ENCODE peak calls at places on chromosome 13, in ten cellular contexts. One of them, this sample, is unnamed.

GRCh38 chr13:48144413-48145035 is 49.6 kb upstream of the MED4 start:
- DNase-seq in NAMALWA: no peak
- DNase-seq in amniotic stem cell: no peak
- DNase-seq in activated naive CD4-positive, alpha-beta T cell treated with anti-CD3 and anti-CD28 coated beads, Interleukin-2, amount 10 ng/mL, durations not matched to agents 7 days and 5 days: no peak
- DNase-seq in ELR: no peak
- DNase-seq in activated CD4-positive, CD25-positive, alpha-beta regulatory T cell: no peak
- DNase-seq in heart left ventricle: peak; percentile 74
- DNase-seq in EL: no peak
- DNase-seq in AG09319: no peak
- DNase-seq in NCI-H2171: no peak
- DNase-seq in this sample: peak; percentile 52

GRCh38 chr13:42378383-42378780 is 106.4 kb downstream of the AKAP11 start:
- DNase-seq in activated CD4-positive, CD25-positive, alpha-beta regulatory T cell: no peak
- DNase-seq in NAMALWA: no peak
- DNase-seq in amniotic stem cell: no peak
- DNase-seq in NCI-H2171: no peak
- DNase-seq in ELR: no peak
- DNase-seq in AG09319: no peak
- DNase-seq in EL: no peak
- DNase-seq in heart left ventricle: no peak
- DNase-seq in activated naive CD4-positive, alpha-beta T cell treated with anti-CD3 and anti-CD28 coated beads, Interleukin-2, amount 10 ng/mL, durations not matched to agents 7 days and 5 days: peak; percentile 23
- DNase-seq in this sample: no peak

GRCh38 chr13:46850214-46850613 is 46.6 kb downstream of the HTR2A start:
- DNase-seq in AG09319: no peak
- DNase-seq in activated naive CD4-positive, alpha-beta T cell treated with anti-CD3 and anti-CD28 coated beads, Interleukin-2, amount 10 ng/mL, durations not matched to agents 7 days and 5 days: no peak
- DNase-seq in amniotic stem cell: no peak
- DNase-seq in NAMALWA: no peak
- DNase-seq in heart left ventricle: no peak
- DNase-seq in EL: no peak
- DNase-seq in ELR: no peak
- DNase-seq in activated CD4-positive, CD25-positive, alpha-beta regulatory T cell: no peak
- DNase-seq in NCI-H2171: no peak
- DNase-seq in this sample: no peak

GRCh38 chr13:43991773-43992201 is 112.1 kb downstream of the LACC1 start:
- DNase-seq in AG09319: no peak
- DNase-seq in activated naive CD4-positive, alpha-beta T cell treated with anti-CD3 and anti-CD28 coated beads, Interleukin-2, amount 10 ng/mL, durations not matched to agents 7 days and 5 days: no peak
- DNase-seq in NAMALWA: no peak
- DNase-seq in activated CD4-positive, CD25-positive, alpha-beta regulatory T cell: no peak
- DNase-seq in EL: no peak
- DNase-seq in NCI-H2171: no peak
- DNase-seq in ELR: no peak
- DNase-seq in amniotic stem cell: no peak
- DNase-seq in heart left ventricle: peak; percentile 90
- DNase-seq in this sample: peak; percentile 86

GRCh38 chr13:100511422-100511821 is 77.2 kb downstream of the GGACT start:
- DNase-seq in heart left ventricle: no peak
- DNase-seq in activated naive CD4-positive, alpha-beta T cell treated with anti-CD3 and anti-CD28 coated beads, Interleukin-2, amount 10 ng/mL, durations not matched to agents 7 days and 5 days: no peak
- DNase-seq in ELR: no peak
- DNase-seq in amniotic stem cell: no peak
- DNase-seq in NCI-H2171: no peak
- DNase-seq in AG09319: no peak
- DNase-seq in activated CD4-positive, CD25-positive, alpha-beta regulatory T cell: no peak
- DNase-seq in NAMALWA: no peak
- DNase-seq in EL: no peak
- DNase-seq in this sample: no peak

GRCh38 chr13:31965361-31966066 is 66.1 kb upstream of the FRY start:
- DNase-seq in EL: peak; percentile 30
- DNase-seq in activated naive CD4-positive, alpha-beta T cell treated with anti-CD3 and anti-CD28 coated beads, Interleukin-2, amount 10 ng/mL, durations not matched to agents 7 days and 5 days: no peak
- DNase-seq in activated CD4-positive, CD25-positive, alpha-beta regulatory T cell: no peak
- DNase-seq in NAMALWA: peak; percentile 82
- DNase-seq in AG09319: no peak
- DNase-seq in NCI-H2171: no peak
- DNase-seq in amniotic stem cell: peak; percentile 26
- DNase-seq in ELR: peak; percentile 33
- DNase-seq in heart left ventricle: no peak
- DNase-seq in this sample: no peak

GRCh38 chr13:28297341-28297740 is 159.0 kb downstream of the PAN3 start:
- DNase-seq in NAMALWA: no peak
- DNase-seq in AG09319: no peak
- DNase-seq in heart left ventricle: no peak
- DNase-seq in NCI-H2171: no peak
- DNase-seq in EL: no peak
- DNase-seq in amniotic stem cell: no peak
- DNase-seq in activated naive CD4-positive, alpha-beta T cell treated with anti-CD3 and anti-CD28 coated beads, Interleukin-2, amount 10 ng/mL, durations not matched to agents 7 days and 5 days: no peak
- DNase-seq in ELR: no peak
- DNase-seq in activated CD4-positive, CD25-positive, alpha-beta regulatory T cell: no peak
- DNase-seq in this sample: no peak

GRCh38 chr13:31913459-31913858 is 118.1 kb upstream of the FRY start:
- DNase-seq in ELR: peak; percentile 6
- DNase-seq in NAMALWA: no peak
- DNase-seq in AG09319: peak; percentile 14
- DNase-seq in NCI-H2171: no peak
- DNase-seq in activated naive CD4-positive, alpha-beta T cell treated with anti-CD3 and anti-CD28 coated beads, Interleukin-2, amount 10 ng/mL, durations not matched to agents 7 days and 5 days: no peak
- DNase-seq in amniotic stem cell: peak; percentile 2
- DNase-seq in activated CD4-positive, CD25-positive, alpha-beta regulatory T cell: no peak
- DNase-seq in EL: peak; percentile 14
- DNase-seq in heart left ventricle: no peak
- DNase-seq in this sample: no peak

GRCh38 chr13:104171132-104171531 is 1104.9 kb upstream of the SLC10A2 start:
- DNase-seq in ELR: peak; percentile 1
- DNase-seq in EL: no peak
- DNase-seq in AG09319: no peak
- DNase-seq in heart left ventricle: no peak
- DNase-seq in activated CD4-positive, CD25-positive, alpha-beta regulatory T cell: no peak
- DNase-seq in activated naive CD4-positive, alpha-beta T cell treated with anti-CD3 and anti-CD28 coated beads, Interleukin-2, amount 10 ng/mL, durations not matched to agents 7 days and 5 days: no peak
- DNase-seq in NCI-H2171: no peak
- DNase-seq in amniotic stem cell: no peak
- DNase-seq in NAMALWA: no peak
- DNase-seq in this sample: no peak

GRCh38 chr13:28489975-28490550 is 4.9 kb downstream of the FLT1 start:
- DNase-seq in activated naive CD4-positive, alpha-beta T cell treated with anti-CD3 and anti-CD28 coated beads, Interleukin-2, amount 10 ng/mL, durations not matched to agents 7 days and 5 days: no peak
- DNase-seq in AG09319: no peak
- DNase-seq in NAMALWA: no peak
- DNase-seq in NCI-H2171: no peak
- DNase-seq in heart left ventricle: peak; percentile 34
- DNase-seq in ELR: peak; percentile 78
- DNase-seq in EL: peak; percentile 77
- DNase-seq in amniotic stem cell: peak; percentile 35
- DNase-seq in activated CD4-positive, CD25-positive, alpha-beta regulatory T cell: no peak
- DNase-seq in this sample: no peak

GRCh38 chr13:37023871-37024270 is 23.3 kb downstream of the EXOSC8 start:
- DNase-seq in NAMALWA: no peak
- DNase-seq in amniotic stem cell: no peak
- DNase-seq in activated naive CD4-positive, alpha-beta T cell treated with anti-CD3 and anti-CD28 coated beads, Interleukin-2, amount 10 ng/mL, durations not matched to agents 7 days and 5 days: no peak
- DNase-seq in EL: peak; percentile 61
- DNase-seq in AG09319: no peak
- DNase-seq in heart left ventricle: no peak
- DNase-seq in ELR: peak; percentile 66
- DNase-seq in activated CD4-positive, CD25-positive, alpha-beta regulatory T cell: no peak
- DNase-seq in NCI-H2171: no peak
- DNase-seq in this sample: no peak

GRCh38 chr13:41609828-41610227 is 152.5 kb downstream of the RGCC start:
- DNase-seq in EL: no peak
- DNase-seq in activated naive CD4-positive, alpha-beta T cell treated with anti-CD3 and anti-CD28 coated beads, Interleukin-2, amount 10 ng/mL, durations not matched to agents 7 days and 5 days: no peak
- DNase-seq in activated CD4-positive, CD25-positive, alpha-beta regulatory T cell: no peak
- DNase-seq in ELR: no peak
- DNase-seq in AG09319: no peak
- DNase-seq in amniotic stem cell: no peak
- DNase-seq in heart left ventricle: no peak
- DNase-seq in NCI-H2171: no peak
- DNase-seq in NAMALWA: no peak
- DNase-seq in this sample: no peak

GRCh38 chr13:114143806-114144605 is 11.6 kb upstream of the RASA3 start:
- DNase-seq in heart left ventricle: peak; percentile 11
- DNase-seq in NCI-H2171: no peak
- DNase-seq in AG09319: no peak
- DNase-seq in ELR: no peak
- DNase-seq in activated CD4-positive, CD25-positive, alpha-beta regulatory T cell: no peak
- DNase-seq in EL: no peak
- DNase-seq in activated naive CD4-positive, alpha-beta T cell treated with anti-CD3 and anti-CD28 coated beads, Interleukin-2, amount 10 ng/mL, durations not matched to agents 7 days and 5 days: peak; percentile 68
- DNase-seq in NAMALWA: peak; percentile 83
- DNase-seq in amniotic stem cell: no peak
- DNase-seq in this sample: no peak

GRCh38 chr13:29718694-29719093 is 123.2 kb upstream of the SLC7A1 start:
- DNase-seq in activated naive CD4-positive, alpha-beta T cell treated with anti-CD3 and anti-CD28 coated beads, Interleukin-2, amount 10 ng/mL, durations not matched to agents 7 days and 5 days: no peak
- DNase-seq in ELR: no peak
- DNase-seq in NCI-H2171: no peak
- DNase-seq in activated CD4-positive, CD25-positive, alpha-beta regulatory T cell: no peak
- DNase-seq in EL: no peak
- DNase-seq in heart left ventricle: no peak
- DNase-seq in amniotic stem cell: no peak
- DNase-seq in AG09319: no peak
- DNase-seq in NAMALWA: no peak
- DNase-seq in this sample: no peak

GRCh38 chr13:50677687-50678463 is 165.6 kb downstream of the DLEU7 start:
- DNase-seq in amniotic stem cell: no peak
- DNase-seq in heart left ventricle: no peak
- DNase-seq in EL: peak; percentile 67
- DNase-seq in NCI-H2171: no peak
- DNase-seq in activated CD4-positive, CD25-positive, alpha-beta regulatory T cell: no peak
- DNase-seq in ELR: peak; percentile 67
- DNase-seq in activated naive CD4-positive, alpha-beta T cell treated with anti-CD3 and anti-CD28 coated beads, Interleukin-2, amount 10 ng/mL, durations not matched to agents 7 days and 5 days: no peak
- DNase-seq in NAMALWA: no peak
- DNase-seq in AG09319: no peak
- DNase-seq in this sample: no peak

GRCh38 chr13:98214008-98214643 is 37.1 kb upstream of the RNF113B start:
- DNase-seq in NCI-H2171: peak; percentile 75
- DNase-seq in AG09319: peak; percentile 12
- DNase-seq in activated naive CD4-positive, alpha-beta T cell treated with anti-CD3 and anti-CD28 coated beads, Interleukin-2, amount 10 ng/mL, durations not matched to agents 7 days and 5 days: no peak
- DNase-seq in ELR: peak; percentile 80
- DNase-seq in amniotic stem cell: no peak
- DNase-seq in EL: peak; percentile 71
- DNase-seq in heart left ventricle: no peak
- DNase-seq in activated CD4-positive, CD25-positive, alpha-beta regulatory T cell: no peak
- DNase-seq in NAMALWA: no peak
- DNase-seq in this sample: no peak

GRCh38 chr13:83730674-83731073 is 151.6 kb downstream of the SLITRK1 start:
- DNase-seq in EL: no peak
- DNase-seq in activated naive CD4-positive, alpha-beta T cell treated with anti-CD3 and anti-CD28 coated beads, Interleukin-2, amount 10 ng/mL, durations not matched to agents 7 days and 5 days: no peak
- DNase-seq in amniotic stem cell: no peak
- DNase-seq in NAMALWA: no peak
- DNase-seq in ELR: no peak
- DNase-seq in NCI-H2171: no peak
- DNase-seq in activated CD4-positive, CD25-positive, alpha-beta regulatory T cell: no peak
- DNase-seq in heart left ventricle: no peak
- DNase-seq in AG09319: no peak
- DNase-seq in this sample: no peak

GRCh38 chr13:110980921-110981320 is 66.1 kb upstream of the ANKRD10 start:
- DNase-seq in EL: no peak
- DNase-seq in AG09319: no peak
- DNase-seq in activated naive CD4-positive, alpha-beta T cell treated with anti-CD3 and anti-CD28 coated beads, Interleukin-2, amount 10 ng/mL, durations not matched to agents 7 days and 5 days: no peak
- DNase-seq in NAMALWA: no peak
- DNase-seq in activated CD4-positive, CD25-positive, alpha-beta regulatory T cell: no peak
- DNase-seq in heart left ventricle: no peak
- DNase-seq in amniotic stem cell: no peak
- DNase-seq in NCI-H2171: no peak
- DNase-seq in ELR: no peak
- DNase-seq in this sample: no peak

GRCh38 chr13:94658926-94659649 is 53.3 kb downstream of the SOX21 start:
- DNase-seq in activated naive CD4-positive, alpha-beta T cell treated with anti-CD3 and anti-CD28 coated beads, Interleukin-2, amount 10 ng/mL, durations not matched to agents 7 days and 5 days: no peak
- DNase-seq in EL: no peak
- DNase-seq in heart left ventricle: no peak
- DNase-seq in AG09319: no peak
- DNase-seq in amniotic stem cell: no peak
- DNase-seq in activated CD4-positive, CD25-positive, alpha-beta regulatory T cell: no peak
- DNase-seq in NCI-H2171: no peak
- DNase-seq in ELR: peak; percentile 65
- DNase-seq in NAMALWA: peak; percentile 16
- DNase-seq in this sample: no peak

GRCh38 chr13:44191504-44192171 is 182.0 kb upstream of the SERP2 start:
- DNase-seq in activated CD4-positive, CD25-positive, alpha-beta regulatory T cell: no peak
- DNase-seq in NAMALWA: peak; percentile 78
- DNase-seq in heart left ventricle: peak; percentile 38
- DNase-seq in EL: peak; percentile 66
- DNase-seq in ELR: peak; percentile 71
- DNase-seq in AG09319: peak; percentile 80
- DNase-seq in amniotic stem cell: peak; percentile 71
- DNase-seq in activated naive CD4-positive, alpha-beta T cell treated with anti-CD3 and anti-CD28 coated beads, Interleukin-2, amount 10 ng/mL, durations not matched to agents 7 days and 5 days: peak; percentile 54
- DNase-seq in NCI-H2171: peak; percentile 53
- DNase-seq in this sample: no peak

GRCh38 chr13:80962855-80963254 is 621.9 kb upstream of the SPRY2 start:
- DNase-seq in NCI-H2171: no peak
- DNase-seq in NAMALWA: no peak
- DNase-seq in EL: no peak
- DNase-seq in ELR: peak; percentile 27
- DNase-seq in AG09319: no peak
- DNase-seq in activated CD4-positive, CD25-positive, alpha-beta regulatory T cell: no peak
- DNase-seq in heart left ventricle: no peak
- DNase-seq in activated naive CD4-positive, alpha-beta T cell treated with anti-CD3 and anti-CD28 coated beads, Interleukin-2, amount 10 ng/mL, durations not matched to agents 7 days and 5 days: no peak
- DNase-seq in amniotic stem cell: no peak
- DNase-seq in this sample: no peak

GRCh38 chr13:35693142-35693784 is 216.8 kb upstream of the MAB21L1 start:
- DNase-seq in EL: no peak
- DNase-seq in activated CD4-positive, CD25-positive, alpha-beta regulatory T cell: no peak
- DNase-seq in heart left ventricle: no peak
- DNase-seq in activated naive CD4-positive, alpha-beta T cell treated with anti-CD3 and anti-CD28 coated beads, Interleukin-2, amount 10 ng/mL, durations not matched to agents 7 days and 5 days: no peak
- DNase-seq in ELR: no peak
- DNase-seq in NAMALWA: no peak
- DNase-seq in AG09319: peak; percentile 74
- DNase-seq in amniotic stem cell: no peak
- DNase-seq in NCI-H2171: no peak
- DNase-seq in this sample: no peak

GRCh38 chr13:110306340-110306959 is 507 bp downstream of the COL4A1 start:
- DNase-seq in NAMALWA: no peak
- DNase-seq in AG09319: no peak
- DNase-seq in amniotic stem cell: no peak
- DNase-seq in NCI-H2171: no peak
- DNase-seq in activated naive CD4-positive, alpha-beta T cell treated with anti-CD3 and anti-CD28 coated beads, Interleukin-2, amount 10 ng/mL, durations not matched to agents 7 days and 5 days: no peak
- DNase-seq in heart left ventricle: no peak
- DNase-seq in EL: peak; percentile 58
- DNase-seq in ELR: peak; percentile 62
- DNase-seq in activated CD4-positive, CD25-positive, alpha-beta regulatory T cell: no peak
- DNase-seq in this sample: no peak

This sample was measured in left ventricle myocardium superior.